ENCODE peak calls at places on chromosomes 7 and 10, in six cellular contexts. One of them, this sample, is unnamed.

GRCh38 chr7:3244241-3244814 is 56.7 kb upstream of the SDK1 start:
- DNase-seq in hepatocyte: peak; percentile 40
- DNase-seq in stimulated activated CD8-positive, alpha-beta memory T cell treated with anti-CD3 and anti-CD28 coated beads, Interleukin-7, amount 100 ng/mL, for 1 hour: no peak
- DNase-seq in hepatic stellate cell: no peak
- DNase-seq in KG1: no peak
- DNase-seq in choroid plexus epithelial cell: peak; percentile 56
- DNase-seq in this sample: no peak

GRCh38 chr7:71574153-71574894 is 442.4 kb downstream of the GALNT17 start:
- DNase-seq in choroid plexus epithelial cell: no peak
- DNase-seq in stimulated activated CD8-positive, alpha-beta memory T cell treated with anti-CD3 and anti-CD28 coated beads, Interleukin-7, amount 100 ng/mL, for 1 hour: no peak
- DNase-seq in KG1: no peak
- DNase-seq in hepatocyte: no peak
- DNase-seq in hepatic stellate cell: no peak
- DNase-seq in this sample: no peak

GRCh38 chr10:14873090-14873760 is 5.4 kb upstream of the SUV39H2 start:
- DNase-seq in hepatic stellate cell: peak; percentile 7
- DNase-seq in hepatocyte: no peak
- DNase-seq in stimulated activated CD8-positive, alpha-beta memory T cell treated with anti-CD3 and anti-CD28 coated beads, Interleukin-7, amount 100 ng/mL, for 1 hour: no peak
- DNase-seq in KG1: no peak
- DNase-seq in choroid plexus epithelial cell: peak; percentile 64
- DNase-seq in this sample: no peak

GRCh38 chr7:82729172-82730030 is 285.8 kb upstream of the CACNA2D1 start:
- DNase-seq in hepatocyte: peak; percentile 61
- DNase-seq in choroid plexus epithelial cell: peak; percentile 76
- DNase-seq in hepatic stellate cell: peak; percentile 7
- DNase-seq in stimulated activated CD8-positive, alpha-beta memory T cell treated with anti-CD3 and anti-CD28 coated beads, Interleukin-7, amount 100 ng/mL, for 1 hour: no peak
- DNase-seq in KG1: peak; percentile 28
- DNase-seq in this sample: no peak

GRCh38 chr10:109127363-109127762 is 795.9 kb downstream of the XPNPEP1 start:
- DNase-seq in KG1: no peak
- DNase-seq in hepatocyte: no peak
- DNase-seq in stimulated activated CD8-positive, alpha-beta memory T cell treated with anti-CD3 and anti-CD28 coated beads, Interleukin-7, amount 100 ng/mL, for 1 hour: no peak
- DNase-seq in choroid plexus epithelial cell: no peak
- DNase-seq in hepatic stellate cell: no peak
- DNase-seq in this sample: no peak

GRCh38 chr10:121598261-121599249 is at the start of gene FGFR2:
- DNase-seq in hepatic stellate cell: peak; percentile 47
- DNase-seq in hepatocyte: peak; percentile 95
- DNase-seq in KG1: peak; percentile 4
- DNase-seq in choroid plexus epithelial cell: peak; percentile 54
- DNase-seq in stimulated activated CD8-positive, alpha-beta memory T cell treated with anti-CD3 and anti-CD28 coated beads, Interleukin-7, amount 100 ng/mL, for 1 hour: no peak
- DNase-seq in this sample: no peak

GRCh38 chr7:82678259-82678658 is 234.7 kb upstream of the CACNA2D1 start:
- DNase-seq in choroid plexus epithelial cell: no peak
- DNase-seq in KG1: no peak
- DNase-seq in stimulated activated CD8-positive, alpha-beta memory T cell treated with anti-CD3 and anti-CD28 coated beads, Interleukin-7, amount 100 ng/mL, for 1 hour: no peak
- DNase-seq in hepatocyte: no peak
- DNase-seq in hepatic stellate cell: no peak
- DNase-seq in this sample: no peak

GRCh38 chr10:116654816-116655215 is 34.1 kb downstream of the PNLIPRP2 start:
- DNase-seq in KG1: no peak
- DNase-seq in choroid plexus epithelial cell: no peak
- DNase-seq in hepatic stellate cell: no peak
- DNase-seq in hepatocyte: no peak
- DNase-seq in stimulated activated CD8-positive, alpha-beta memory T cell treated with anti-CD3 and anti-CD28 coated beads, Interleukin-7, amount 100 ng/mL, for 1 hour: no peak
- DNase-seq in this sample: no peak

GRCh38 chr10:110480387-110480786 is 17.3 kb upstream of the DUSP5 start:
- DNase-seq in stimulated activated CD8-positive, alpha-beta memory T cell treated with anti-CD3 and anti-CD28 coated beads, Interleukin-7, amount 100 ng/mL, for 1 hour: no peak
- DNase-seq in KG1: no peak
- DNase-seq in choroid plexus epithelial cell: no peak
- DNase-seq in hepatic stellate cell: no peak
- DNase-seq in hepatocyte: no peak
- DNase-seq in this sample: no peak

GRCh38 chr10:72276421-72277339 is 3.0 kb downstream of the DDIT4 start:
- DNase-seq in stimulated activated CD8-positive, alpha-beta memory T cell treated with anti-CD3 and anti-CD28 coated beads, Interleukin-7, amount 100 ng/mL, for 1 hour: no peak
- DNase-seq in choroid plexus epithelial cell: peak; percentile 94
- DNase-seq in hepatic stellate cell: no peak
- DNase-seq in KG1: no peak
- DNase-seq in hepatocyte: peak; percentile 60
- DNase-seq in this sample: no peak

GRCh38 chr10:134743-135600 is at the start of gene ZMYND11:
- DNase-seq in KG1: no peak
- DNase-seq in stimulated activated CD8-positive, alpha-beta memory T cell treated with anti-CD3 and anti-CD28 coated beads, Interleukin-7, amount 100 ng/mL, for 1 hour: peak; percentile 51
- DNase-seq in choroid plexus epithelial cell: peak; percentile 64
- DNase-seq in hepatic stellate cell: peak; percentile 58
- DNase-seq in hepatocyte: peak; percentile 86
- DNase-seq in this sample: peak; percentile 25

GRCh38 chr7:10773430-10773829 is 200.2 kb upstream of the PHF14 start:
- DNase-seq in hepatocyte: no peak
- DNase-seq in hepatic stellate cell: no peak
- DNase-seq in stimulated activated CD8-positive, alpha-beta memory T cell treated with anti-CD3 and anti-CD28 coated beads, Interleukin-7, amount 100 ng/mL, for 1 hour: no peak
- DNase-seq in KG1: no peak
- DNase-seq in choroid plexus epithelial cell: no peak
- DNase-seq in this sample: no peak

GRCh38 chr7:17690030-17690429 is 250.3 kb downstream of the SNX13 start:
- DNase-seq in choroid plexus epithelial cell: peak; percentile 99
- DNase-seq in stimulated activated CD8-positive, alpha-beta memory T cell treated with anti-CD3 and anti-CD28 coated beads, Interleukin-7, amount 100 ng/mL, for 1 hour: no peak
- DNase-seq in hepatic stellate cell: peak; percentile 79
- DNase-seq in hepatocyte: no peak
- DNase-seq in KG1: peak; percentile 26
- DNase-seq in this sample: no peak

GRCh38 chr10:1544929-1545328 is 192.4 kb downstream of the ADARB2 start:
- DNase-seq in KG1: no peak
- DNase-seq in hepatocyte: no peak
- DNase-seq in stimulated activated CD8-positive, alpha-beta memory T cell treated with anti-CD3 and anti-CD28 coated beads, Interleukin-7, amount 100 ng/mL, for 1 hour: no peak
- DNase-seq in hepatic stellate cell: no peak
- DNase-seq in choroid plexus epithelial cell: no peak
- DNase-seq in this sample: no peak

GRCh38 chr7:143005632-143006260 is 21.2 kb downstream of the OR9A2 start:
- DNase-seq in choroid plexus epithelial cell: no peak
- DNase-seq in stimulated activated CD8-positive, alpha-beta memory T cell treated with anti-CD3 and anti-CD28 coated beads, Interleukin-7, amount 100 ng/mL, for 1 hour: no peak
- DNase-seq in KG1: no peak
- DNase-seq in hepatocyte: no peak
- DNase-seq in hepatic stellate cell: no peak
- DNase-seq in this sample: no peak

GRCh38 chr7:27173412-27174076 is 576 bp downstream of the HOXA10 start:
- DNase-seq in KG1: no peak
- DNase-seq in stimulated activated CD8-positive, alpha-beta memory T cell treated with anti-CD3 and anti-CD28 coated beads, Interleukin-7, amount 100 ng/mL, for 1 hour: no peak
- DNase-seq in choroid plexus epithelial cell: no peak
- DNase-seq in hepatocyte: no peak
- DNase-seq in hepatic stellate cell: no peak
- DNase-seq in this sample: no peak

GRCh38 chr7:139630643-139631519 is 107.4 kb downstream of the CLEC2L start:
- DNase-seq in hepatocyte: no peak
- DNase-seq in KG1: no peak
- DNase-seq in choroid plexus epithelial cell: no peak
- DNase-seq in hepatic stellate cell: no peak
- DNase-seq in stimulated activated CD8-positive, alpha-beta memory T cell treated with anti-CD3 and anti-CD28 coated beads, Interleukin-7, amount 100 ng/mL, for 1 hour: no peak
- DNase-seq in this sample: no peak

GRCh38 chr7:2288503-2288902 is 25.7 kb downstream of the SNX8 start:
- DNase-seq in hepatic stellate cell: no peak
- DNase-seq in choroid plexus epithelial cell: no peak
- DNase-seq in KG1: no peak
- DNase-seq in stimulated activated CD8-positive, alpha-beta memory T cell treated with anti-CD3 and anti-CD28 coated beads, Interleukin-7, amount 100 ng/mL, for 1 hour: no peak
- DNase-seq in hepatocyte: no peak
- DNase-seq in this sample: no peak

This sample was measured in activated CD4-positive, CD25-positive, alpha-beta regulatory T cell.